ENCODE peak calls at places on chromosomes 13 and 19, in five cellular contexts. Z is CD8-positive, alpha-beta memory T cell; Q is CD4-positive, CD25-positive, alpha-beta regulatory T cell; X is IMR-90; D is lung. W is an unnamed sample. For H3K4me1, the result is how much of the 10 kb centered on the place peaks cover.

GRCh38 chr19:6817179-6817578 is 44.7 kb downstream of the VAV1 start:
- DNase-seq in Z (no peak), Q (no peak), X (no peak), D (no peak), W (no peak)

GRCh38 chr13:106449096-106449495 is 86.4 kb downstream of the EFNB2 start:
- DNase-seq in X (no peak), D (no peak), Z (no peak), Q (no peak), W (no peak)

GRCh38 chr13:75481176-75482069 is 546 bp downstream of the TBC1D4 start:
- DNase-seq in X (no peak), Z (peak), D (peak), Q (peak), W (peak)

GRCh38 chr19:28039677-28040381 is 1173.1 kb downstream of the UQCRFS1 start:
- DNase-seq in D (no peak), X (no peak), Z (no peak), Q (no peak), W (no peak)

GRCh38 chr13:102724923-102725322 is 30.1 kb upstream of the METTL21C start:
- DNase-seq in X (peak), Q (peak), Z (no peak), D (no peak), W (no peak)

GRCh38 chr19:53374743-53375142 is 9.2 kb downstream of the ZNF525 start:
- DNase-seq in Q (no peak), Z (no peak), X (no peak), D (no peak), W (no peak)

GRCh38 chr13:35388979-35389378 is 87.5 kb downstream of the MAB21L1 start:
- DNase-seq in D (no peak), X (peak), Z (no peak), Q (no peak), W (no peak)

GRCh38 chr19:13526552-13526951 is 20.3 kb upstream of the CACNA1A start:
- DNase-seq in D (no peak), Z (no peak), X (peak), Q (no peak), W (no peak)

GRCh38 chr13:111095031-111095840 is 19.9 kb upstream of the ARHGEF7 start:
- DNase-seq in D (no peak), Q (no peak), X (no peak), Z (no peak), W (no peak)

GRCh38 chr19:22620912-22621311 is 13.2 kb upstream of the ZNF492 start:
- DNase-seq in D (no peak), Q (no peak), Z (no peak), X (no peak), W (no peak)

GRCh38 chr19:31361728-31362127 is 12.5 kb upstream of the TSHZ3 start:
- DNase-seq in X (no peak), D (no peak), Q (no peak), Z (no peak), W (no peak)

GRCh38 chr19:16216744-16217670 is 19.3 kb downstream of the AP1M1 start:
- DNase-seq in Z (peak), X (no peak), Q (peak), D (no peak), W (peak)

GRCh38 chr13:112880976-112881540 is 88.0 kb upstream of the MCF2L start:
- DNase-seq in Z (no peak), Q (no peak), D (no peak), X (no peak), W (no peak)

GRCh38 chr13:102977471-102977870 is 88.7 kb downstream of the SLC10A2 start:
- DNase-seq in D (no peak), Z (no peak), Q (no peak), X (no peak), W (no peak)

GRCh38 chr19:32362318-32362691 is 16.9 kb downstream of the ZNF507 start:
- DNase-seq in X (no peak), Q (no peak), Z (no peak), D (no peak), W (no peak)

GRCh38 chr13:110782185-110782584 is 68.7 kb downstream of the ING1 start:
- DNase-seq in Z (no peak), Q (no peak), D (no peak), X (no peak), W (no peak)

GRCh38 chr13:106110241-106110855 is 425.1 kb downstream of the EFNB2 start:
- DNase-seq in D (no peak), X (peak), Q (no peak), Z (no peak), W (no peak)

GRCh38 chr13:77563110-77563509 is 27.6 kb downstream of the SCEL start:
- DNase-seq in X (peak), Q (no peak), Z (no peak), D (no peak), W (no peak)

GRCh38 chr19:16161848-16162247 is 11.5 kb downstream of the CIB3 start:
- DNase-seq in D (no peak), X (peak), Q (no peak), Z (no peak), W (no peak)

GRCh38 chr19:32063601-32064000 is 281.8 kb upstream of the ZNF507 start:
- DNase-seq in Q (no peak), D (no peak), X (no peak), Z (no peak), W (no peak)

GRCh38 chr19:3270908-3271307 is 46.4 kb downstream of the CELF5 start:
- DNase-seq in Z (peak), Q (peak), D (no peak), X (peak), W (no peak)

GRCh38 chr13:43087960-43088580 is 64.7 kb downstream of the DNAJC15 start:
- DNase-seq in D (no peak), Z (peak), X (peak), Q (peak), W (peak)

GRCh38 chr13:85163063-85163462 is 636.2 kb downstream of the SLITRK6 start:
- DNase-seq in X (no peak), Q (no peak), D (no peak), Z (no peak), W (no peak)

GRCh38 chr19:13984875-13985741 is 21.0 kb downstream of the RFX1 start:
- DNase-seq in Q (no peak), Z (no peak), D (peak), X (no peak), W (no peak)

GRCh38 chr13:64753606-64754005 is 2476.5 kb downstream of the PCDH9 start:
- DNase-seq in D (no peak), Z (no peak), Q (no peak), X (peak), W (no peak)

GRCh38 chr13:31943591-31943990 is 88.0 kb upstream of the FRY start:
- DNase-seq in Q (no peak), X (no peak), D (no peak), Z (no peak), W (no peak)

GRCh38 chr19:55460670-55461258 is 678 bp downstream of the ISOC2 start:
- DNase-seq in X (peak), Z (no peak), D (peak), Q (peak), W (no peak)

GRCh38 chr19:50490411-50490811 is 13.8 kb upstream of the GARIN5A start:
- DNase-seq in X (no peak), Q (no peak), Z (no peak), D (no peak), W (no peak)

GRCh38 chr19:661427-662196 is 1.4 kb downstream of the RNF126 start:
- DNase-seq in Q (peak), Z (peak), D (no peak), X (no peak), W (peak)

GRCh38 chr13:48231080-48231479 is 1.9 kb upstream of the ITM2B start:
- DNase-seq in X (no peak), D (no peak), Q (no peak), Z (no peak), W (no peak)

GRCh38 chr13:48618937-48619336 is 34.8 kb upstream of the CYSLTR2 start:
- DNase-seq in X (no peak), D (no peak), Q (no peak), Z (no peak), W (no peak)

GRCh38 chr13:39451860-39452301 is 151.1 kb downstream of the LHFPL6 start:
- DNase-seq in Q (no peak), X (peak), D (no peak), Z (no peak), W (no peak)

GRCh38 chr19:34351382-34351802 is 13.6 kb upstream of the GPI start:
- DNase-seq in D (no peak), Z (peak), X (no peak), Q (peak), W (no peak)

DNA sequence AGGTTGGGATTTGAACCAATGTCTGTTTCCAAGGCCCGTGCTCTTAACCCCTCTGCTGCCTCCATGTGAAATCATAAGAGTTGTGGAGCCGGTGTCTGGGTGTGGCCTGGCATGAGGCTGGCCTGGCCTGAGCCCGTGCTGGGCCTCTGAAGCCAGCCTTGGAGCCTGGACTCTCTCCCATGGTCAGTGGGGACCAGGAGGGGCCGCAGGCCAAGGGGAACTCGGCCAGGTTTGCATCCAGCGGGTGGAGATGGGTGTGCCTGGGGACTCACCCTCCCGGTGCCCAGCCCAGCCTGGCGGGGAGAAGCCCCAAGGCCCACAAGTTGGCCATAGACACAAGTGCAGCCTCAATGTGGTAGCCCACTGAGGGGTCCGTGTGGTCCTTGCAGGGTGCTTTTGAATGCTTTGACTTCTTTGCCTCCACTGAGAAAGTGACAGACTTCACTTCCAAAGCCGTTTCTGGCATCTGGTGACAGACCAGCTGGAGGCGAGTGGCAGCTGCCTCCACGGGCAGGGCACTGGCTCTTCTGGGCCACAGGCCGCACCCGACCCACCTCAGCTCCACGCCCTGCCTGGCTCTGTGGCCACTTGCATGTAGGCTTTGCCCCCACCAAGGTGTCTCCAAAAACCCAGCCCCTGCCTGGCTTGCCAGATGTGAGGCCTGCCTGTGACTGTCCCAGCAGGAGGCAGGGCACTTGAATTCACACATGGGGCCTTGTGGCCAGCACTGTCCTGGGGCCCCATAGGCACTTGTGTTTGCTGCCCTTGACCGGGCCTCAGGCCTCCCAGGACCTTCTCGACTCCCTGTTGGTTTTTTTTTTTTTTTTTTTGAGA is 26.1 kb upstream of the NCCRP1 start:
- DNase-seq in Q (no peak), D (no peak), Z (no peak), X (no peak), W (no peak)
- H3K27ac ChIP-seq in Q (no peak), D (peak), Z (no peak), X (no peak), W (no peak)

GRCh38 chr13:99228737-99229691 is 28.4 kb downstream of the UBAC2 start:
- DNase-seq in X (peak), D (no peak), Z (peak), Q (no peak), W (no peak)

GRCh38 chr13:99227909-99228688 is 27.4 kb downstream of the UBAC2 start:
- DNase-seq in D (no peak), Q (no peak), Z (no peak), X (no peak), W (no peak)

GRCh38 chr13:99231726-99232125 is 26.5 kb downstream of the GPR18 start:
- DNase-seq in X (no peak), D (no peak), Q (no peak), Z (no peak), W (no peak)

GRCh38 chr13:99227331-99227900 is 26.8 kb downstream of the UBAC2 start:
- DNase-seq in Q (no peak), X (no peak), Z (no peak), D (no peak), W (no peak)

GRCh38 chr13:99230991-99231390 is 27.2 kb downstream of the GPR18 start:
- DNase-seq in D (no peak), Q (no peak), X (no peak), Z (no peak), W (no peak)
- H3K4me1 ChIP-seq in D (under half), Q (under half), X (under half), Z (half or more), W (half or more)

GRCh38 chr19:48192750-48193149 is 22.3 kb downstream of the ZSWIM9 start:
- DNase-seq in Q (no peak), Z (no peak), D (no peak), X (no peak), W (no peak)

GRCh38 chr19:48194041-48194871 is 23.8 kb downstream of the ZSWIM9 start:
- DNase-seq in D (no peak), Q (peak), Z (no peak), X (peak), W (no peak)

GRCh38 chr19:48196321-48196761 is 25.9 kb downstream of the ZSWIM9 start:
- DNase-seq in Q (no peak), X (no peak), Z (no peak), D (no peak), W (no peak)

GRCh38 chr19:48196933-48197665 is 26.6 kb downstream of the ZSWIM9 start:
- DNase-seq in Z (no peak), Q (no peak), X (no peak), D (no peak), W (no peak)

GRCh38 chr19:48195106-48195830 is 24.8 kb downstream of the ZSWIM9 start:
- DNase-seq in Z (no peak), D (no peak), X (no peak), Q (no peak), W (no peak)
- H3K4me3 ChIP-seq in Z (no peak), D (no peak), X (no peak), Q (no peak), W (no peak)

GRCh38 chr13:98517576-98518310 is 59.2 kb downstream of the STK24 start:
- DNase-seq in D (no peak), X (no peak), Q (peak), Z (peak), W (peak)
- H3K27ac ChIP-seq in D (no peak), X (no peak), Q (peak), Z (no peak), W (peak)

DNA sequence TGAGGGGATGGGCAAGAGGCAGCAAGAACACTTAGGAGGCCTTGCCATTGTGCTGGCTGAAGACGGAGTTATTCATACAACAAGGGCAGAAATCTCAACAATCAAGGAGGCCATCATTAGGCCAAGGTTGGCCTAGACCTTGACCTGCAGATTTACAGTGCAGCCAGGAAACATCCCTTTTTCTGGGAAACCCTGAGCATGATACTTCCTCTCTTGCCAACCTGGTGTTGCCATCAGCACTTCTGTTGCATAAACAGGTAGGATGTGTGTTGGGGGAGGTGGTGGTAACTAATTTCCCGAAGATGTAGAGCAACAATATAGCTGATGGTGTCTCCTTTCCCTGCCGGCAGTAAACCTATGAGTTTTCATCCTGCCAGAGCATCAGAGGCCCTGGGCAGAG is 8.0 kb downstream of the TMEM272 start:
- DNase-seq in Z (no peak), Q (no peak), D (peak), X (no peak), W (no peak)
- H3K4me1 ChIP-seq in Z (under half), Q (under half), D (under half), X (under half), W (under half)

GRCh38 chr13:41130356-41130755 is 2.2 kb downstream of the KBTBD6 start:
- DNase-seq in Q (peak), D (no peak), Z (no peak), X (peak), W (no peak)
- H3K4me3 ChIP-seq in Q (peak), D (no peak), Z (peak), X (peak), W (peak)

GRCh38 chr19:46211201-46211881 is 18.2 kb upstream of the IGFL1 start:
- DNase-seq in Q (no peak), D (peak), X (no peak), Z (no peak), W (no peak)
- H3K27ac ChIP-seq in Q (no peak), D (peak), X (no peak), Z (peak), W (no peak)

W was measured in CD4-positive, alpha-beta memory T cell.